ENCODE peak calls at places on chromosomes 3 and 15, in ten cellular contexts. D is T-helper 17 cell; E is pancreas; N is CD4-positive, alpha-beta T cell; C is LoVo; O is CD8-positive, alpha-beta T cell; U is GM12865; I is MG63; K is bronchial epithelial cell; G is NCI-H774. J is an unnamed sample.

GRCh38 chr3:53748512-53749271 is 97.5 kb downstream of the CHDH start:
- DNase-seq in N (no peak), D (no peak), K (no peak), U (peak; percentile 76), E (no peak), I (no peak), C (no peak), G (no peak), O (no peak), J (no peak)

GRCh38 chr3:64011685-64012084 is 11.6 kb downstream of the PSMD6 start:
- DNase-seq in D (no peak), N (no peak), I (no peak), K (peak; percentile 72), G (no peak), U (no peak), O (no peak), E (peak; percentile 74), C (no peak), J (no peak)

GRCh38 chr3:146128939-146129338 is 32.0 kb downstream of the PLOD2 start:
- DNase-seq in O (no peak), C (no peak), E (no peak), N (no peak), G (no peak), I (no peak), U (no peak), K (no peak), D (no peak), J (no peak)

GRCh38 chr15:70488002-70488605 is 275.3 kb downstream of the UACA start:
- DNase-seq in I (peak; percentile 49), E (peak; percentile 50), K (peak; percentile 56), N (peak; percentile 81), O (peak; percentile 61), G (peak; percentile 60), C (peak; percentile 74), U (peak; percentile 84), D (peak; percentile 61), J (peak; percentile 29)

GRCh38 chr3:39149059-39149455 is 4.3 kb downstream of the CSRNP1 start:
- DNase-seq in I (no peak), C (no peak), D (no peak), G (no peak), O (no peak), U (peak; percentile 66), N (no peak), K (no peak), E (no peak), J (no peak)

GRCh38 chr3:52056521-52056967 is at the start of gene DUSP7:
- DNase-seq in K (no peak), C (peak; percentile 74), G (peak; percentile 25), U (peak; percentile 79), N (peak; percentile 74), O (peak; percentile 18), E (peak; percentile 64), D (peak; percentile 70), I (peak; percentile 61), J (no peak)

GRCh38 chr3:20809356-20809755 is 623.4 kb upstream of the SGO1 start:
- DNase-seq in O (no peak), N (no peak), G (no peak), U (no peak), C (no peak), I (no peak), D (no peak), E (no peak), K (peak; percentile 57), J (no peak)

GRCh38 chr3:57078366-57079220 is 18.1 kb downstream of the SPATA12 start:
- DNase-seq in D (no peak), G (peak; percentile 1), I (peak; percentile 16), U (peak; percentile 41), K (peak; percentile 22), E (peak; percentile 41), N (peak; percentile 37), O (no peak), C (peak; percentile 71), J (peak; percentile 30)

GRCh38 chr3:110389005-110389404 is 682.6 kb upstream of the NECTIN3 start:
- DNase-seq in K (no peak), N (no peak), D (no peak), G (no peak), E (no peak), O (no peak), C (no peak), U (no peak), I (no peak), J (no peak)

GRCh38 chr15:71780349-71780976 is 29.9 kb upstream of the NR2E3 start:
- DNase-seq in K (peak; percentile 59), O (no peak), U (peak; percentile 75), G (peak; percentile 28), D (no peak), I (no peak), E (no peak), N (no peak), C (peak; percentile 42), J (peak; percentile 45)

GRCh38 chr3:50322386-50323091 is at the start of gene HYAL2:
- DNase-seq in G (no peak), O (no peak), E (peak; percentile 50), N (no peak), K (no peak), U (no peak), I (no peak), D (no peak), C (no peak), J (no peak)

GRCh38 chr3:172673210-172673679 is 37.6 kb downstream of the NCEH1 start:
- DNase-seq in G (peak; percentile 80), E (no peak), C (peak; percentile 70), K (peak; percentile 84), I (peak; percentile 83), D (peak; percentile 10), O (no peak), N (peak; percentile 36), U (peak; percentile 82), J (peak; percentile 68)

GRCh38 chr3:65854606-65855304 is 184.0 kb downstream of the MAGI1 start:
- DNase-seq in D (no peak), U (peak; percentile 32), G (no peak), K (peak; percentile 25), I (no peak), O (no peak), N (no peak), E (peak; percentile 18), C (peak; percentile 1), J (no peak)

GRCh38 chr15:56019060-56019793 is 25.8 kb upstream of the NEDD4 start:
- DNase-seq in O (no peak), N (no peak), E (no peak), D (no peak), C (no peak), U (no peak), I (peak; percentile 91), G (no peak), K (peak; percentile 70), J (no peak)

GRCh38 chr15:84570164-84570692 is 30.6 kb upstream of the ZSCAN2 start:
- DNase-seq in N (peak; percentile 53), G (no peak), C (peak; percentile 44), O (peak; percentile 8), I (peak; percentile 65), E (peak; percentile 44), D (peak; percentile 39), K (no peak), U (peak; percentile 36), J (no peak)

GRCh38 chr3:158264894-158265293 is 155.0 kb downstream of the RSRC1 start:
- DNase-seq in N (no peak), D (no peak), G (no peak), O (no peak), E (no peak), C (no peak), K (no peak), U (no peak), I (no peak), J (no peak)

GRCh38 chr3:194000100-194000499 is 135.8 kb upstream of the HES1 start:
- DNase-seq in I (no peak), U (no peak), E (no peak), O (no peak), G (no peak), C (no peak), N (no peak), K (no peak), D (no peak), J (no peak)

GRCh38 chr3:142460689-142461088 is 12.9 kb upstream of the XRN1 start:
- DNase-seq in G (no peak), C (no peak), N (no peak), D (no peak), E (no peak), K (no peak), I (no peak), O (no peak), U (no peak), J (no peak)

GRCh38 chr3:33385423-33385822 is 54.8 kb downstream of the UBP1 start:
- DNase-seq in D (no peak), K (peak; percentile 35), G (no peak), U (no peak), E (no peak), N (peak; percentile 38), O (no peak), I (no peak), C (no peak), J (no peak)

GRCh38 chr3:54393150-54393549 is 270.8 kb downstream of the CACNA2D3 start:
- DNase-seq in D (no peak), N (no peak), E (no peak), I (no peak), U (no peak), K (no peak), C (no peak), G (no peak), O (no peak), J (no peak)

GRCh38 chr3:124770341-124771082 is 40.3 kb downstream of the UMPS start:
- DNase-seq in O (no peak), K (peak; percentile 12), U (peak; percentile 37), D (no peak), C (no peak), E (no peak), N (no peak), G (no peak), I (no peak), J (no peak)

GRCh38 chr3:159829056-159829995 is 159.3 kb upstream of the IL12A start:
- DNase-seq in I (peak; percentile 90), C (peak; percentile 96), G (peak; percentile 82), D (no peak), K (peak; percentile 99), E (peak; percentile 45), N (no peak), U (no peak), O (no peak), J (peak; percentile 20)

GRCh38 chr15:28919201-28919627 is 33.4 kb downstream of the APBA2 start:
- DNase-seq in U (no peak), E (no peak), N (peak; percentile 46), O (no peak), I (no peak), G (no peak), D (no peak), C (peak; percentile 24), K (no peak), J (no peak)

GRCh38 chr3:193859195-193859594 is 266.2 kb downstream of the OPA1 start:
- DNase-seq in I (no peak), D (no peak), O (no peak), K (peak; percentile 69), G (no peak), C (no peak), N (no peak), U (no peak), E (no peak), J (no peak)

GRCh38 chr3:57080171-57080570 is 19.7 kb downstream of the SPATA12 start:
- DNase-seq in I (no peak), E (no peak), K (no peak), C (no peak), O (no peak), G (no peak), N (no peak), U (no peak), D (no peak), J (no peak)

GRCh38 chr3:126557761-126558160 is 971 bp downstream of the C3orf22 start:
- DNase-seq in I (peak; percentile 38), C (no peak), E (no peak), U (no peak), N (no peak), G (no peak), O (no peak), K (no peak), D (no peak), J (no peak)